ENCODE peak calls at places on chromosomes 3 and 15, in four cellular contexts. F is lower lobe of right lung, O is right lobe of liver, L is fibroblast of lung. S is an unnamed sample.

GRCh38 chr3:99172736-99173657 is 271.5 kb upstream of the DCBLD2 start:
- DNase-seq in F (no peak), O (peak; percentile 42), L (peak; percentile 71), S (no peak)

GRCh38 chr3:31157893-31158620 is 263.6 kb upstream of the GADL1 start:
- DNase-seq in F (no peak), O (peak; percentile 64), L (peak; percentile 56), S (no peak)

GRCh38 chr3:39471652-39472051 is 4.2 kb downstream of the MOBP start:
- DNase-seq in F (no peak), O (no peak), L (no peak), S (no peak)

GRCh38 chr3:196996454-196997265 is 28.0 kb upstream of the PIGZ start:
- DNase-seq in F (no peak), O (peak; percentile 36), L (no peak), S (no peak)

GRCh38 chr15:67361100-67361499 is 106.5 kb downstream of the IQCH start:
- DNase-seq in F (no peak), O (no peak), L (no peak), S (no peak)

GRCh38 chr15:97984157-97984556 is 23.7 kb downstream of the ARRDC4 start:
- DNase-seq in F (no peak), O (no peak), L (no peak), S (no peak)

GRCh38 chr3:195080571-195081141 is 190.3 kb downstream of the XXYLT1 start:
- DNase-seq in F (peak; percentile 41), O (peak; percentile 48), L (peak; percentile 24), S (no peak)

GRCh38 chr3:127492426-127492825 is 98.1 kb downstream of the TPRA1 start:
- DNase-seq in F (no peak), O (no peak), L (no peak), S (no peak)

DNA sequence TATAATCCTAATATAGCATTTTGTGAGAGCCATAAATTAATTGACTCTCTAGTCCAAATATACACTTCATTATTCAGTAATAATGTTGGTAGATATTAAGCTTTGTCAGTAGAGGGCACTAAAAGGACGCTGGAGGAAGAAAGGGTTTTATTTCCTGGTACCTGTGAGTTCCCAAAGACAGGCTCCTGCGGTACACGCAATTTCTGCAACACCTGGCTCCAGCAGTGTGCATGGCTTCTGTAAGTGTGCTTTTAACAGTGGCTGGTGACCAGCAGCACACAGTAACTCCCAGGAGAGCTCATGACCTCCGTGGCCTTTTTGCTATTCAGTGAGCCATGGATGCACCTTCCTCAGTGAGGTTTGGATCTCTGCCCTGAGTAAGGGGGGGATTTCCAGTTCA is 338.3 kb upstream of the ZNF385D start:
- DNase-seq in F (no peak), O (peak; percentile 61), L (peak; percentile 12), S (no peak)
- TF ChIP-seq CTCF in F (peak; percentile 42), O (peak; percentile 68), L (no peak), S (no peak)

DNA sequence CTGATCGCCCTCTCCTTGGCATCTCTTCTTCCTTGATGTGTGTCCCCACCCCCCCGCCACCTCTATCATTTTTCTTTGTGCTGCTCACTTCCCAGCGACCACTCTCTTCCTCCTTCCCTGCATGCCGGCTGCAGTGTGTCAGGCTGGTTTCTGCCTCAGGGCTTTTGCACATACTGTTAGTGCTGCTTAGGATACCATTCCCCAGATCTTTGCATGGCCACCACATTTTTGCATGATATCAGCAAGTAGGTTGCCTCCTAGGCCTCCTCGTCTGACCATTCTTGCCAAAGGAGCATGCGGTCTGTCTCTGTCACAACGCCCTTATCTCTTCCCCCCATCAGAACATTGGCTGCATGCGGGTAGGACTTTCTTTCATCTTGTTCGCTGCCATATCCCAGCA is 12.5 kb downstream of the FBLN2 start:
- DNase-seq in F (no peak), O (no peak), L (no peak), S (no peak)
- TF ChIP-seq CTCF in F (no peak), O (no peak), L (no peak), S (no peak)

GRCh38 chr3:58000713-58001467 is 7.3 kb upstream of the FLNB start:
- DNase-seq in F (no peak), O (no peak), L (no peak), S (no peak)

GRCh38 chr3:58001979-58002378 is 6.2 kb upstream of the FLNB start:
- DNase-seq in F (no peak), O (no peak), L (no peak), S (no peak)

GRCh38 chr3:58000306-58000705 is 7.9 kb upstream of the FLNB start:
- DNase-seq in F (no peak), O (no peak), L (no peak), S (no peak)

GRCh38 chr3:57999423-58000115 is 8.7 kb upstream of the FLNB start:
- DNase-seq in F (no peak), O (no peak), L (peak; percentile 74), S (no peak)

GRCh38 chr3:57998366-57999283 is 9.6 kb upstream of the FLNB start:
- DNase-seq in F (no peak), O (no peak), L (peak; percentile 88), S (no peak)
- TF ChIP-seq CTCF in F (no peak), O (no peak), L (no peak), S (no peak)

DNA sequence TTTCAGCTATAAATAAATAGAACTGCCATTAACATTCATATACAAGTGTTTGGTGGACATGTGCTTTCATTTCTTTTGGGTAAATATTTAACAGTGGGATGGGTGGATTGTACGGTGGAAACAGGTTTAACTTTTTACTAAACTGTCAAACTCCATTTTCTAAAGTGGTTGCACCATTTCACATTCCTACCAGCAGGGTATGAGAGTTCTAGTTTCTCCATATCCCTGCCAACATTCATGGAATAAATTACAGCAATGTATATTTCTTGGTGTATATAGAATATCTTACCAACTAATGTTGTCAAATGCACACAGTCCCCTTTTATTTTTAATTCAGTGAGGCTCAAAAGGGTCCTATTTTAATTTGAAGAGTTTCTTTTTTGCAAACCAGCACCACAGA is 71.3 kb upstream of the CTXND1 start:
- DNase-seq in F (no peak), O (no peak), L (no peak), S (no peak)
- TF ChIP-seq CTCF in F (no peak), O (no peak), L (peak; percentile 32), S (no peak)

GRCh38 chr15:49223536-49224274 is 53.7 kb downstream of the GALK2 start:
- DNase-seq in F (no peak), O (no peak), L (peak; percentile 40), S (no peak)

GRCh38 chr15:49229922-49230321 is 59.9 kb downstream of the GALK2 start:
- DNase-seq in F (no peak), O (no peak), L (no peak), S (no peak)

GRCh38 chr15:49227602-49228001 is 57.6 kb downstream of the GALK2 start:
- DNase-seq in F (no peak), O (no peak), L (no peak), S (no peak)

DNA sequence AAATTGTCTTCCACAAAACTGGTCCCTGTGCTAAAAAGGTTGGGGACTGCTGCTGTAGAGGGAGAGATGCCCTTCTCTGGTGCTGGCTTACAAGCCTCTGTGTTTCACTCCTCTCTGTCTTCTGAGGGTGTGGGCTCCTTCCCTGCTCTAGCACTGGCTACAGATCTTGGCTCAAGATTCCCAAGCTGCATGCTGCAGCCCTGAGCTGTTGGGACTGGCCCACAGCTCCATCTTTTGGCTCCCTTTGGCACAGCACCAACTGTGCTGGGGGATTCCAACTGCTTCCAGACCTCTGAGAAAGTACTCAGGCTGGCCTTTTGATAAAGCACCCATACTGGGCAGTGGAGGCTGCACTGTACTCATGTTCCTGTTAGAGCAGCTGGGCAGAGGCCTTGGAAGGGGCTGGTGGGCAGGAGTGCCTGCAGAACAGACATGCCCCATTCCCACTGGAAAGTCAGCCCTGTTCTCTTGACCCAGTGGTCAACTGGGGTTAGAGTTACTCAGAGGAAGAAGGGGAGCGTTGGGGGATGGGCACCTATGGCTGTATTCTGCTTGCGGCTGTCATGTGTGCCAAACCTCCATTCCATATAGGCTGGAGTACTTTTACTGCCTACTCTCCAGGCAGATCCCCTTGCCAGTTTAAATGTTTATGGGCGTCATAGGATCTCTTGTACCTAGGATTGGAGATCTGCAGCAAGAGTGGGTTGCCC is 55.7 kb downstream of the GALK2 start:
- DNase-seq in F (no peak), O (no peak), L (peak; percentile 30), S (no peak)
- TF ChIP-seq CTCF in F (no peak), O (no peak), L (no peak), S (no peak)

GRCh38 chr3:112035241-112035640 is 705 bp downstream of the TMPRSS7 start:
- DNase-seq in F (no peak), O (no peak), L (peak; percentile 50), S (no peak)
- TF ChIP-seq CTCF in F (no peak), O (no peak), L (no peak), S (no peak)

DNA sequence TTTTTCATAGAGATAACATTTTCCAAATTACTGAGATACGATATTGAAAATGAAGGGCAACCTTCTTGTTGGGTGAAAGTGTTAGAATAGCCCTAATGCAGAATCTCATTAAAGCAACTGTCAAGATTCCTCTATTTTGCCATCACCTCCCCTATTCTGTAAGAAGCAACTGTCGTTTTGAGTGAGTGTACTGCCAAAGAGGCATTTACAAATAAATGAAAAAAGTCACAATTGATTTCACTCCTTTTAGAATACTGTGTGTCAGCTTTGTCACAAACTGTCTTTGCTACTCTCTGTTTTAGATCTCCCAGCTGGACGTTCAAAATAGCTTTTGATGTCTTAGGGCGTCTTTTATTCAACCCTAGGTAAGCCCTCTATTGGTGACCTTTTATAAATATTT is 322.8 kb upstream of the NAALADL2 start:
- DNase-seq in F (no peak), O (no peak), L (no peak), S (no peak)
- TF ChIP-seq CTCF in F (no peak), O (no peak), L (no peak), S (no peak)

GRCh38 chr3:139509631-139510030 is 29.9 kb downstream of the RBP1 start:
- DNase-seq in F (no peak), O (no peak), L (no peak), S (no peak)

GRCh38 chr3:139505829-139506386 is 29.6 kb upstream of the RBP2 start:
- DNase-seq in F (no peak), O (no peak), L (no peak), S (no peak)

GRCh38 chr3:139506792-139507191 is 30.5 kb upstream of the RBP2 start:
- DNase-seq in F (no peak), O (no peak), L (no peak), S (no peak)
- TF ChIP-seq CTCF in F (no peak), O (no peak), L (no peak), S (no peak)

GRCh38 chr15:63156086-63156707 is 1.1 kb downstream of the RPS27L start:
- DNase-seq in F (no peak), O (no peak), L (peak; percentile 18), S (no peak)

GRCh38 chr15:63157066-63157890 is at the start of gene RPS27L:
- DNase-seq in F (peak; percentile 95), O (peak; percentile 94), L (peak; percentile 96), S (peak; percentile 80)

GRCh38 chr15:63155486-63155885 is 1.8 kb downstream of the RPS27L start:
- DNase-seq in F (no peak), O (no peak), L (no peak), S (no peak)

GRCh38 chr15:63156708-63157065 is 590 bp downstream of the RPS27L start:
- DNase-seq in F (no peak), O (peak; percentile 61), L (peak; percentile 43), S (no peak)

GRCh38 chr15:63157891-63158431 is 684 bp upstream of the RPS27L start:
- DNase-seq in F (no peak), O (no peak), L (peak; percentile 86), S (no peak)
- TF ChIP-seq CTCF in F (peak; percentile 22), O (no peak), L (peak; percentile 23), S (no peak)